ENCODE peak calls at places on chromosomes 6 and 20, in four cellular contexts. F, X, G and U are unnamed samples.

GRCh38 chr20:35135867-35136586 is 11.1 kb downstream of the EDEM2 start:
- DNase-seq in F (peak; percentile 87), X (peak; percentile 6), G (no peak), U (no peak)

GRCh38 chr6:106197441-106197840 is 111.3 kb downstream of the PRDM1 start:
- DNase-seq in F (no peak), X (no peak), G (no peak), U (no peak)

GRCh38 chr6:97401533-97401932 is 118.5 kb upstream of the MMS22L start:
- DNase-seq in F (peak; percentile 31), X (no peak), G (no peak), U (no peak)

GRCh38 chr20:62727584-62728027 is 19.0 kb downstream of the NTSR1 start:
- DNase-seq in F (no peak), X (no peak), G (no peak), U (no peak)

GRCh38 chr6:109455161-109455501 is 441 bp downstream of the MICAL1 start:
- DNase-seq in F (no peak), X (no peak), G (peak; percentile 49), U (peak; percentile 27)

GRCh38 chr6:5213851-5214507 is 46.8 kb downstream of the LYRM4 start:
- DNase-seq in F (peak; percentile 81), X (no peak), G (no peak), U (no peak)

GRCh38 chr6:30493643-30494250 is 4.4 kb downstream of the HLA-E start:
- DNase-seq in F (no peak), X (no peak), G (no peak), U (no peak)

GRCh38 chr6:84462697-84463096 is 235.3 kb upstream of the CEP162 start:
- DNase-seq in F (peak; percentile 76), X (no peak), G (no peak), U (no peak)

GRCh38 chr6:2482773-2483172 is 237.4 kb upstream of the GMDS start:
- DNase-seq in F (no peak), X (no peak), G (no peak), U (no peak)

GRCh38 chr6:33904050-33904827 is 100.4 kb upstream of the MLN start:
- DNase-seq in F (peak; percentile 7), X (peak; percentile 35), G (no peak), U (no peak)

GRCh38 chr6:41072836-41073202 is at the start of gene NFYA:
- DNase-seq in F (no peak), X (no peak), G (peak; percentile 99), U (peak; percentile 100)

GRCh38 chr6:137734875-137735182 is 132.2 kb upstream of the TNFAIP3 start:
- DNase-seq in F (peak; percentile 79), X (peak; percentile 59), G (no peak), U (no peak)

GRCh38 chr6:52577778-52578473 is 1.1 kb upstream of the TRAM2 start:
- DNase-seq in F (no peak), X (no peak), G (no peak), U (no peak)

GRCh38 chr6:141925001-141925400 is 207.7 kb upstream of the GJE1 start:
- DNase-seq in F (peak; percentile 25), X (no peak), G (no peak), U (no peak)

GRCh38 chr6:151914475-151914874 is 107.0 kb downstream of the ESR1 start:
- DNase-seq in F (peak; percentile 64), X (no peak), G (no peak), U (no peak)

GRCh38 chr20:45037050-45037449 is 63.9 kb downstream of the KCNS1 start:
- DNase-seq in F (peak; percentile 74), X (no peak), G (no peak), U (peak; percentile 21)

GRCh38 chr6:11366934-11367637 is 134.6 kb upstream of the NEDD9 start:
- DNase-seq in F (no peak), X (no peak), G (no peak), U (no peak)

GRCh38 chr6:121887724-121888123 is 452.3 kb downstream of the GJA1 start:
- DNase-seq in F (no peak), X (no peak), G (no peak), U (no peak)

GRCh38 chr6:123223461-123223860 is 227.4 kb downstream of the CLVS2 start:
- DNase-seq in F (no peak), X (no peak), G (no peak), U (no peak)

GRCh38 chr6:6545616-6546317 is 42.8 kb upstream of the LY86 start:
- DNase-seq in F (no peak), X (no peak), G (no peak), U (no peak)

GRCh38 chr6:112065426-112065986 is 11.6 kb downstream of the CCN6 start:
- DNase-seq in F (peak; percentile 10), X (no peak), G (no peak), U (no peak)

GRCh38 chr6:132411296-132411695 is 10.0 kb upstream of the MOXD1 start:
- DNase-seq in F (no peak), X (no peak), G (no peak), U (no peak)

GRCh38 chr6:80605165-80605989 is 498.9 kb downstream of the BCKDHB start:
- DNase-seq in F (peak; percentile 72), X (peak; percentile 11), G (no peak), U (peak; percentile 46)

GRCh38 chr20:34437330-34437986 is 74.4 kb downstream of the ITCH start:
- DNase-seq in F (peak; percentile 80), X (no peak), G (no peak), U (no peak)

GRCh38 chr6:109298605-109299004 is 83.7 kb downstream of the CD164 start:
- DNase-seq in F (no peak), X (no peak), G (no peak), U (no peak)

GRCh38 chr6:27492776-27493175 is 19.9 kb upstream of the ZNF184 start:
- DNase-seq in F (no peak), X (no peak), G (no peak), U (no peak)

GRCh38 chr6:12749531-12750379 is 33.2 kb downstream of the PHACTR1 start:
- DNase-seq in F (no peak), X (no peak), G (peak; percentile 83), U (no peak)

GRCh38 chr6:147651249-147652063 is 143.0 kb downstream of the SAMD5 start:
- DNase-seq in F (peak; percentile 58), X (peak; percentile 27), G (no peak), U (no peak)

GRCh38 chr6:52381249-52381648 is 19.3 kb downstream of the PAQR8 start:
- DNase-seq in F (no peak), X (no peak), G (no peak), U (no peak)

GRCh38 chr6:168675375-168675774 is 234.4 kb downstream of the SMOC2 start:
- DNase-seq in F (no peak), X (no peak), G (no peak), U (no peak)

GRCh38 chr20:31824554-31825313 is 5.6 kb downstream of the MYLK2 start:
- DNase-seq in F (no peak), X (no peak), G (no peak), U (no peak)

GRCh38 chr6:25913741-25914140 is 16.8 kb downstream of the SLC17A2 start:
- DNase-seq in F (no peak), X (no peak), G (no peak), U (no peak)

GRCh38 chr6:25918083-25918683 is 12.3 kb downstream of the SLC17A2 start:
- DNase-seq in F (no peak), X (no peak), G (no peak), U (no peak)

GRCh38 chr6:25919657-25920056 is 10.8 kb downstream of the SLC17A2 start:
- DNase-seq in F (no peak), X (no peak), G (no peak), U (no peak)

GRCh38 chr6:25916789-25917490 is 13.6 kb downstream of the SLC17A2 start:
- DNase-seq in F (no peak), X (no peak), G (no peak), U (no peak)

DNA sequence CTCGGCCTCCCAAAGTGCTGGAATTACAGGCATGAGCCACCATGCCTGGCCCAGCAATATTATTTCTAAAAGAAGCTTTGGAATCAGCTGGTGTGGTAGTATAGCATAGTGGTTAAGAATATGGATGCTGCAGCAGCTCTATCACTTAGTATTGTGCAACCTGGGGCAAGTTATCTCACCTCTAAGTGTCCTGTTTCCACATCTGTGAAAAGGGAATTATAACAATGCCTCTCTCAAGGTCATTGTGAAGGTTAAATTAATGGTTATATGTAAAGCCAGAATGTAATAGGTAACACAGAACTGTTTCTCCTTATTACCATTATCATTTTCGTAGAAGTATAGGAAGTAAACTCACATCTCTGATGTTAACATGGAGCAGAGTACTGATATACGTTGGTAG is 14.2 kb downstream of the SLC17A2 start:
- DNase-seq in F (no peak), X (no peak), G (no peak), U (no peak)
- TF ChIP-seq CTCF in F (no peak), X (no peak), G (no peak), U (no peak)

DNA sequence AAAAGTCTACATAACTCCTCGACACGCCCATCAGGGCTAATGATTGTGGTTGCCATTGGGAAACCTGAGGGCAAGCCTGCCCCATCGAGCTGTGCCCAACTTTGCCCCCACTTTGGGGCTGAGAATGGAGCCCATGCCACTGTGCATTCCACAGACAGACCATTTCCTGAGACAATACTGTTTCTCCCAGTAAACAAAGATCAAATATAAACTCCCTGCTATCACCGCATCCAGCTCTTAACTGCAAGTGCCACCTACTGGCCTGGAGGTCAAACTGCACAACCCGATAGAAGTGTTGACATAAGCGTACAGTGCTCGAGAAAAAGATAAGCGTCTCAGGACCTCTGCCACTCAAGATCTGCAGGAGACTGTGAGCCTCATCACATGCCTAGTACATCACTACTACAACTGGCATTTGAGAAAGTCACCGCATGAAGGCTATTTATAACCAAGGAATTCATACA is 4.7 kb upstream of the DEFB126 start:
- DNase-seq in F (peak; percentile 1), X (no peak), G (no peak), U (no peak)
- TF ChIP-seq CTCF in F (peak; percentile 17), X (no peak), G (peak; percentile 25), U (no peak)

DNA sequence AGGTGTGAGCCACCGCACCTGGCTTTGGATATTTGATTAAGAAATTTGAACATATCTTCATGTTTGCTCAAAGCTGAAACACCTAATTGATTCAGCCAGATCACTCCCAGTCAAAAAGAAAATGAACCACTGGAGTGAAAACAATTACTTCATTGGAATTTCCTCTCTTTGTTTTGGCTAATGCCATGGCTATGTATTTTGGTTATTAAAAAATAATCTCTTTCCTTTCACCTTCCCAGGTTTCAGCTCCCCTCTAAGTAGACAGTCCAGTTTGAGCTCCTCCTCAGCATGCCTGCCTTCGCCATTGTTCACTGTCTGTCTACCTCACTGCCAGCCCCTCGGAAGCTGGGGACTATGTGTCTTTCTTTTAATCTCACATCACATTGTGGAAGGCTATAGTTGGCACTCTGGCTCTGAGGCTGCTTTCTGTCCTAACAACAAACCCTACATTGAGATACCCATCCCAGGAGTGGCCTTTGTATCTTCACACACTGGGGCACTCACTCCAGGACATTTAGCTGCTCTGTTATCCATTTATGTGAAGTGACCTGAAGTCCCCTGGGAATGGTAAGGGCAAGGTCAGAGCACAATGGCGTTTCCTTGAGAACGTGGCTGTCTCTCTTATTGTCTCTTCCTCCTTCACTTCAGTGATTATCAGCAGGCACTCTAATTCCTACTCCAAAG is 764.0 kb upstream of the CITED2 start:
- DNase-seq in F (peak; percentile 2), X (no peak), G (no peak), U (no peak)
- TF ChIP-seq CTCF in F (no peak), X (no peak), G (no peak), U (no peak)

GRCh38 chr20:51335329-51335841 is 207.1 kb downstream of the NFATC2 start:
- DNase-seq in F (peak; percentile 100), X (no peak), G (no peak), U (no peak)
- TF ChIP-seq CTCF in F (peak; percentile 30), X (no peak), G (no peak), U (no peak)